ENCODE peak calls at places on chromosomes 11 and 22, in four cellular contexts. G is uterus, L is DND-41, Q is body of pancreas. O is an unnamed sample. For H3K4me1, the result is how much of the 10 kb centered on the place peaks cover.

GRCh38 chr22:46041642-46042041 is 64.7 kb upstream of the WNT7B start:
- DNase-seq in G (peak), L (no peak), Q (peak), O (peak)

GRCh38 chr11:111429066-111429506 is 50.0 kb upstream of the POU2AF1 start:
- DNase-seq in G (peak), L (peak), Q (peak), O (no peak)

GRCh38 chr11:15912291-15912690 is 444.1 kb downstream of the SOX6 start:
- DNase-seq in G (no peak), L (no peak), Q (no peak), O (no peak)

GRCh38 chr22:20299736-20300136 is 20.1 kb downstream of the DGCR6L start:
- DNase-seq in G (no peak), L (no peak), Q (peak), O (no peak)

GRCh38 chr11:35139883-35140282 is 912 bp downstream of the CD44 start:
- DNase-seq in G (no peak), L (peak), Q (peak), O (no peak)

GRCh38 chr22:17734197-17734596 is 40.1 kb downstream of the BID start:
- DNase-seq in G (no peak), L (no peak), Q (no peak), O (no peak)

GRCh38 chr11:105942951-105943350 is 79.1 kb downstream of the MSANTD4 start:
- DNase-seq in G (no peak), L (no peak), Q (no peak), O (no peak)

GRCh38 chr22:27961680-27962079 is 42.6 kb upstream of the PITPNB start:
- DNase-seq in G (no peak), L (no peak), Q (no peak), O (no peak)

GRCh38 chr11:105824494-105825013 is 197.5 kb downstream of the MSANTD4 start:
- DNase-seq in G (no peak), L (no peak), Q (no peak), O (no peak)

GRCh38 chr11:29333993-29334780 is 682.6 kb downstream of the KCNA4 start:
- DNase-seq in G (no peak), L (no peak), Q (no peak), O (no peak)

GRCh38 chr11:1706634-1707400 is 9.8 kb downstream of the KRTAP5-6 start:
- DNase-seq in G (no peak), L (no peak), Q (peak), O (no peak)

GRCh38 chr22:37448521-37449150 is 21.4 kb upstream of the ELFN2 start:
- DNase-seq in G (no peak), L (no peak), Q (no peak), O (no peak)

GRCh38 chr11:9754041-9754471 is 90.2 kb downstream of the SWAP70 start:
- DNase-seq in G (no peak), L (no peak), Q (no peak), O (no peak)

GRCh38 chr11:133234883-133235282 is 297.4 kb downstream of the OPCML start:
- DNase-seq in G (no peak), L (no peak), Q (no peak), O (no peak)

GRCh38 chr11:61609970-61610347 is 29.1 kb upstream of the SYT7 start:
- DNase-seq in G (no peak), L (peak), Q (peak), O (peak)

GRCh38 chr11:26188559-26188958 is 143.4 kb upstream of the ANO3 start:
- DNase-seq in G (no peak), L (no peak), Q (no peak), O (no peak)

GRCh38 chr11:1559103-1559951 is 12.7 kb downstream of the DUSP8 start:
- DNase-seq in G (peak), L (no peak), Q (peak), O (peak)

GRCh38 chr11:134453441-134453840 is 41.4 kb upstream of the B3GAT1 start:
- DNase-seq in G (no peak), L (no peak), Q (no peak), O (no peak)

GRCh38 chr11:26286472-26287066 is 45.4 kb upstream of the ANO3 start:
- DNase-seq in G (no peak), L (peak), Q (no peak), O (no peak)

GRCh38 chr22:32917577-32918375 is 116.3 kb downstream of the TIMP3 start:
- DNase-seq in G (no peak), L (no peak), Q (no peak), O (no peak)

GRCh38 chr11:11311169-11311568 is 41.9 kb downstream of the CSNK2A3 start:
- DNase-seq in G (no peak), L (peak), Q (no peak), O (no peak)

GRCh38 chr11:62144641-62145255 is 20.9 kb downstream of the INCENP start:
- DNase-seq in G (no peak), L (peak), Q (no peak), O (no peak)

GRCh38 chr11:65388731-65389130 is 2.3 kb downstream of the FRMD8 start:
- DNase-seq in G (no peak), L (no peak), Q (no peak), O (no peak)
- H3K4me1 ChIP-seq in G (under half), L (half or more), Q (half or more), O (under half)

GRCh38 chr11:93784935-93785360 is 866 bp downstream of the MED17 start:
- DNase-seq in G (no peak), L (no peak), Q (no peak), O (no peak)
- TF ChIP-seq CTCF in G (no peak), L (no peak), Q (no peak), O (no peak)

GRCh38 chr11:43943931-43944751 is 1.7 kb downstream of the C11orf96 start:
- DNase-seq in G (peak), L (no peak), Q (no peak), O (peak)
- H3K4me3 ChIP-seq in G (peak), L (no peak), Q (peak), O (peak)

DNA sequence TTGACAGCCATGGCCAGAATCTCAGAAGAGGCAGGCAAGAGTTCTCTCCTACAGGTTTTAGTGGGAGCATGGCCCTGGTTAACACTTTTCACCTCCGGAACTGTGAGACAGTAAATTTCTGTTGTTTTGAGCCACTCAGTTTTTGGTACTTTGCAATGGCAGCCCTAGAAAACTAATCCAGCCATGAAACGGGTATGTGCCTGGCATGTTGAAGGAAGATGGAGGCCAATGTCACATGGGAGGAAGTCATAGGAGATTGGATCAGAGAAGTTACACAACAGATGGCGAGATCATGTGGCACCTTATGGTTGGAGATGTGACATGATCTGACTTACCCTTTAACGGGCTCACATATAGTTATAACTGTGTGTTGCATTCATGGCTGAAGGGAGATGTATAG is 63.2 kb upstream of the EED start:
- DNase-seq in G (no peak), L (no peak), Q (no peak), O (no peak)
- H3K4me1 ChIP-seq in G (under half), L (under half), Q (under half), O (under half)

DNA sequence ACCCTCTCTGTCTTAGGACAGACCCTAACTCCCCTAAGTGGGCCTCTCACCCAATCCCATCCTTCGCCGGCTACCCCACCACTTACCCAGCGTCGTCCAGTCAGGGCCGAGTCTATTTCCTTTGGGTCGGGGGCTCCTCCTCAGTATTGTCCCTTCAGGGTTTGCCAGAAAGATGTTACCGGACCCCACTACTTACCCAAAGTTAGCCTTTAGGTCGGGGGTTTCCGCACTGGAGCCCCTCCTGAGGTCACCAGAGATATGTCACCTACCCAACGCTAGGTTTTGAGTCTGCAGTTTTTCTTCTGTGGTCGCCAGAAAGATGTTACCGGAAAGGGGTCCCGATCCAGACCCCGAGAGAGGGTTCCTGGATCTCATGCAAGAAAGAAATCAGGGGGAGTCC is 17.9 kb upstream of the B4GALNT4 start:
- DNase-seq in G (peak), L (no peak), Q (no peak), O (no peak)
- TF ChIP-seq CTCF in G (no peak), L (no peak), Q (no peak), O (no peak)

O was measured in heart left ventricle.